ENCODE peak calls at places on chromosome 1, in ten cellular contexts. One of them, this sample, is unnamed.

GRCh38 chr1:231519166-231519565 is 9.3 kb upstream of the TSNAX start:
- DNase-seq in fibroblast of pulmonary artery: peak; percentile 22
- DNase-seq in MM.1S: no peak
- DNase-seq in AG04450: no peak
- DNase-seq in neural crest cell: no peak
- DNase-seq in A549: no peak
- DNase-seq in WTC11: no peak
- DNase-seq in pancreas: no peak
- DNase-seq in endodermal cell: no peak
- DNase-seq in GM23338: no peak
- DNase-seq in this sample: no peak

GRCh38 chr1:108000620-108001105 is 35.7 kb upstream of the VAV3 start:
- DNase-seq in neural crest cell: no peak
- DNase-seq in WTC11: no peak
- DNase-seq in pancreas: peak; percentile 25
- DNase-seq in endodermal cell: no peak
- DNase-seq in GM23338: no peak
- DNase-seq in AG04450: peak; percentile 2
- DNase-seq in A549: peak; percentile 1
- DNase-seq in MM.1S: no peak
- DNase-seq in fibroblast of pulmonary artery: peak; percentile 93
- DNase-seq in this sample: no peak

GRCh38 chr1:101128211-101128727 is 102.7 kb upstream of the DPH5 start:
- DNase-seq in pancreas: no peak
- DNase-seq in endodermal cell: peak; percentile 52
- DNase-seq in fibroblast of pulmonary artery: no peak
- DNase-seq in MM.1S: no peak
- DNase-seq in GM23338: peak; percentile 43
- DNase-seq in neural crest cell: no peak
- DNase-seq in WTC11: no peak
- DNase-seq in A549: no peak
- DNase-seq in AG04450: no peak
- DNase-seq in this sample: no peak

GRCh38 chr1:178168535-178168934 is 74.6 kb downstream of the RASAL2 start:
- DNase-seq in endodermal cell: no peak
- DNase-seq in pancreas: no peak
- DNase-seq in AG04450: peak; percentile 13
- DNase-seq in MM.1S: no peak
- DNase-seq in GM23338: no peak
- DNase-seq in neural crest cell: no peak
- DNase-seq in WTC11: no peak
- DNase-seq in A549: no peak
- DNase-seq in fibroblast of pulmonary artery: peak; percentile 59
- DNase-seq in this sample: no peak

GRCh38 chr1:201501812-201502510 is 5.0 kb downstream of the CSRP1 start:
- DNase-seq in neural crest cell: no peak
- DNase-seq in endodermal cell: peak; percentile 60
- DNase-seq in MM.1S: no peak
- DNase-seq in A549: no peak
- DNase-seq in WTC11: no peak
- DNase-seq in fibroblast of pulmonary artery: no peak
- DNase-seq in pancreas: peak; percentile 56
- DNase-seq in AG04450: no peak
- DNase-seq in GM23338: no peak
- DNase-seq in this sample: no peak

GRCh38 chr1:25447547-25447946 is 16.9 kb downstream of the MACO1 start:
- DNase-seq in endodermal cell: no peak
- DNase-seq in pancreas: no peak
- DNase-seq in MM.1S: no peak
- DNase-seq in neural crest cell: no peak
- DNase-seq in WTC11: no peak
- DNase-seq in fibroblast of pulmonary artery: no peak
- DNase-seq in A549: no peak
- DNase-seq in AG04450: no peak
- DNase-seq in GM23338: no peak
- DNase-seq in this sample: no peak

GRCh38 chr1:207861442-207862177 is 49.3 kb downstream of the CD34 start:
- DNase-seq in fibroblast of pulmonary artery: no peak
- DNase-seq in GM23338: no peak
- DNase-seq in WTC11: no peak
- DNase-seq in pancreas: no peak
- DNase-seq in neural crest cell: no peak
- DNase-seq in AG04450: no peak
- DNase-seq in A549: no peak
- DNase-seq in endodermal cell: peak; percentile 33
- DNase-seq in MM.1S: no peak
- DNase-seq in this sample: no peak

GRCh38 chr1:905811-906531 is 17.8 kb upstream of the SAMD11 start:
- DNase-seq in endodermal cell: peak; percentile 47
- DNase-seq in WTC11: no peak
- DNase-seq in neural crest cell: no peak
- DNase-seq in pancreas: peak; percentile 29
- DNase-seq in AG04450: no peak
- DNase-seq in A549: no peak
- DNase-seq in fibroblast of pulmonary artery: no peak
- DNase-seq in MM.1S: no peak
- DNase-seq in GM23338: no peak
- DNase-seq in this sample: no peak

GRCh38 chr1:242524571-242525359 is at the start of gene PLD5:
- DNase-seq in pancreas: no peak
- DNase-seq in MM.1S: peak; percentile 14
- DNase-seq in GM23338: peak; percentile 73
- DNase-seq in AG04450: no peak
- DNase-seq in fibroblast of pulmonary artery: no peak
- DNase-seq in neural crest cell: peak; percentile 18
- DNase-seq in WTC11: peak; percentile 59
- DNase-seq in endodermal cell: peak; percentile 81
- DNase-seq in A549: peak; percentile 29
- DNase-seq in this sample: peak; percentile 15

GRCh38 chr1:205791568-205792180 is 16.4 kb upstream of the RAB29 start:
- DNase-seq in pancreas: peak; percentile 78
- DNase-seq in GM23338: peak; percentile 81
- DNase-seq in neural crest cell: peak; percentile 47
- DNase-seq in A549: peak; percentile 49
- DNase-seq in endodermal cell: peak; percentile 88
- DNase-seq in AG04450: no peak
- DNase-seq in fibroblast of pulmonary artery: peak; percentile 62
- DNase-seq in WTC11: peak; percentile 70
- DNase-seq in MM.1S: peak; percentile 72
- DNase-seq in this sample: peak; percentile 46

GRCh38 chr1:32816676-32817158 is 441 bp downstream of the YARS1 start:
- DNase-seq in AG04450: no peak
- DNase-seq in WTC11: no peak
- DNase-seq in neural crest cell: peak; percentile 1
- DNase-seq in A549: peak; percentile 25
- DNase-seq in pancreas: no peak
- DNase-seq in endodermal cell: no peak
- DNase-seq in fibroblast of pulmonary artery: peak; percentile 49
- DNase-seq in MM.1S: no peak
- DNase-seq in GM23338: peak; percentile 37
- DNase-seq in this sample: no peak

GRCh38 chr1:46802081-46802480 is 3.2 kb downstream of the CYP4B1 start:
- DNase-seq in AG04450: no peak
- DNase-seq in endodermal cell: no peak
- DNase-seq in MM.1S: no peak
- DNase-seq in pancreas: no peak
- DNase-seq in neural crest cell: no peak
- DNase-seq in fibroblast of pulmonary artery: no peak
- DNase-seq in WTC11: no peak
- DNase-seq in A549: no peak
- DNase-seq in GM23338: no peak
- DNase-seq in this sample: no peak

GRCh38 chr1:233883671-233884070 is 20.8 kb upstream of the SLC35F3 start:
- DNase-seq in MM.1S: no peak
- DNase-seq in endodermal cell: peak; percentile 60
- DNase-seq in WTC11: peak; percentile 22
- DNase-seq in GM23338: peak; percentile 50
- DNase-seq in fibroblast of pulmonary artery: no peak
- DNase-seq in AG04450: no peak
- DNase-seq in A549: no peak
- DNase-seq in neural crest cell: no peak
- DNase-seq in pancreas: no peak
- DNase-seq in this sample: no peak
- TF ChIP-seq CTCF in MM.1S: no peak
- TF ChIP-seq CTCF in endodermal cell: no peak
- TF ChIP-seq CTCF in WTC11: no peak
- TF ChIP-seq CTCF in GM23338: no peak
- TF ChIP-seq CTCF in fibroblast of pulmonary artery: no peak
- TF ChIP-seq CTCF in AG04450: no peak
- TF ChIP-seq CTCF in A549: no peak
- TF ChIP-seq CTCF in neural crest cell: no peak
- TF ChIP-seq CTCF in pancreas: no peak
- TF ChIP-seq CTCF in this sample: no peak

GRCh38 chr1:53962395-53962794 is 16.2 kb downstream of the LRRC42 start:
- DNase-seq in A549: no peak
- DNase-seq in GM23338: no peak
- DNase-seq in AG04450: no peak
- DNase-seq in WTC11: no peak
- DNase-seq in MM.1S: no peak
- DNase-seq in fibroblast of pulmonary artery: no peak
- DNase-seq in endodermal cell: no peak
- DNase-seq in neural crest cell: no peak
- DNase-seq in pancreas: no peak
- DNase-seq in this sample: no peak
- TF ChIP-seq CTCF in A549: no peak
- TF ChIP-seq CTCF in GM23338: no peak
- TF ChIP-seq CTCF in AG04450: no peak
- TF ChIP-seq CTCF in WTC11: no peak
- TF ChIP-seq CTCF in MM.1S: no peak
- TF ChIP-seq CTCF in fibroblast of pulmonary artery: no peak
- TF ChIP-seq CTCF in endodermal cell: no peak
- TF ChIP-seq CTCF in neural crest cell: no peak
- TF ChIP-seq CTCF in pancreas: no peak
- TF ChIP-seq CTCF in this sample: no peak

GRCh38 chr1:84390231-84390630 is 8.1 kb upstream of the DNASE2B start:
- DNase-seq in fibroblast of pulmonary artery: no peak
- DNase-seq in GM23338: no peak
- DNase-seq in WTC11: no peak
- DNase-seq in endodermal cell: no peak
- DNase-seq in MM.1S: no peak
- DNase-seq in A549: no peak
- DNase-seq in neural crest cell: no peak
- DNase-seq in AG04450: no peak
- DNase-seq in pancreas: no peak
- DNase-seq in this sample: no peak

GRCh38 chr1:84386716-84387479 is 11.4 kb upstream of the DNASE2B start:
- DNase-seq in fibroblast of pulmonary artery: no peak
- DNase-seq in A549: no peak
- DNase-seq in AG04450: no peak
- DNase-seq in neural crest cell: no peak
- DNase-seq in WTC11: no peak
- DNase-seq in pancreas: no peak
- DNase-seq in MM.1S: no peak
- DNase-seq in GM23338: no peak
- DNase-seq in endodermal cell: no peak
- DNase-seq in this sample: no peak

GRCh38 chr1:84385347-84385746 is 12.9 kb upstream of the DNASE2B start:
- DNase-seq in AG04450: no peak
- DNase-seq in A549: no peak
- DNase-seq in endodermal cell: no peak
- DNase-seq in pancreas: no peak
- DNase-seq in MM.1S: no peak
- DNase-seq in WTC11: no peak
- DNase-seq in GM23338: no peak
- DNase-seq in fibroblast of pulmonary artery: no peak
- DNase-seq in neural crest cell: no peak
- DNase-seq in this sample: no peak

GRCh38 chr1:84382127-84382526 is 16.2 kb upstream of the DNASE2B start:
- DNase-seq in neural crest cell: no peak
- DNase-seq in endodermal cell: no peak
- DNase-seq in fibroblast of pulmonary artery: no peak
- DNase-seq in WTC11: no peak
- DNase-seq in A549: no peak
- DNase-seq in MM.1S: no peak
- DNase-seq in AG04450: no peak
- DNase-seq in pancreas: no peak
- DNase-seq in GM23338: no peak
- DNase-seq in this sample: no peak

GRCh38 chr1:84387480-84388163 is 10.7 kb upstream of the DNASE2B start:
- DNase-seq in neural crest cell: no peak
- DNase-seq in A549: no peak
- DNase-seq in endodermal cell: no peak
- DNase-seq in pancreas: no peak
- DNase-seq in fibroblast of pulmonary artery: no peak
- DNase-seq in WTC11: peak; percentile 16
- DNase-seq in GM23338: peak; percentile 70
- DNase-seq in AG04450: no peak
- DNase-seq in MM.1S: no peak
- DNase-seq in this sample: no peak
- TF ChIP-seq CTCF in neural crest cell: no peak
- TF ChIP-seq CTCF in A549: no peak
- TF ChIP-seq CTCF in endodermal cell: no peak
- TF ChIP-seq CTCF in pancreas: no peak
- TF ChIP-seq CTCF in fibroblast of pulmonary artery: peak; percentile 19
- TF ChIP-seq CTCF in WTC11: peak; percentile 45
- TF ChIP-seq CTCF in GM23338: peak; percentile 65
- TF ChIP-seq CTCF in AG04450: peak; percentile 37
- TF ChIP-seq CTCF in MM.1S: no peak
- TF ChIP-seq CTCF in this sample: no peak

GRCh38 chr1:222768592-222768991 is 31.6 kb downstream of the FAM177B start:
- DNase-seq in endodermal cell: no peak
- DNase-seq in WTC11: no peak
- DNase-seq in GM23338: no peak
- DNase-seq in A549: no peak
- DNase-seq in pancreas: no peak
- DNase-seq in neural crest cell: no peak
- DNase-seq in fibroblast of pulmonary artery: no peak
- DNase-seq in AG04450: no peak
- DNase-seq in MM.1S: no peak
- DNase-seq in this sample: no peak

GRCh38 chr1:222767152-222767571 is 30.2 kb downstream of the FAM177B start:
- DNase-seq in WTC11: no peak
- DNase-seq in A549: no peak
- DNase-seq in neural crest cell: no peak
- DNase-seq in GM23338: no peak
- DNase-seq in pancreas: no peak
- DNase-seq in endodermal cell: no peak
- DNase-seq in MM.1S: no peak
- DNase-seq in fibroblast of pulmonary artery: no peak
- DNase-seq in AG04450: no peak
- DNase-seq in this sample: no peak

GRCh38 chr1:222769968-222770620 is 33.1 kb downstream of the FAM177B start:
- DNase-seq in GM23338: no peak
- DNase-seq in fibroblast of pulmonary artery: peak; percentile 27
- DNase-seq in AG04450: no peak
- DNase-seq in pancreas: no peak
- DNase-seq in WTC11: no peak
- DNase-seq in A549: no peak
- DNase-seq in MM.1S: no peak
- DNase-seq in neural crest cell: no peak
- DNase-seq in endodermal cell: no peak
- DNase-seq in this sample: no peak

DNA sequence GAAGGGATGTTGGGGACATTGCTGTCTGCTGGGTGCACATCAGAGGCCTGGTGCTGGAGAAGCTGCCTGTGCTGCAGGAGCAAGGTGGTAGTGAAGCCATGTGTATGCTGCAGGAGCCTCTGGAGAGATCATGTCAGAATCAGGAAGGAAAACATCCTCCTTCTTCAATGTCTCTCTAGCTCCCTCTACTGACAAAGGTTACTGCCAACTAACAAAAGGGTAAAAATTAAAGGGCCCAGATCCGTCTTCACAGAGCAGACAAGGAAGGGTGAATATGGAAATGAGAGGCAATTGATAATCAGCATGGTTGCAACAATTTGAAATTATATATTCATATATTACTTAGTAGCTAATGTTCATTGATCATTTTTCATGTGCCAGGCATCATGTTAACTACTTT is 32.2 kb downstream of the FAM177B start:
- DNase-seq in pancreas: no peak
- DNase-seq in WTC11: no peak
- DNase-seq in A549: peak; percentile 33
- DNase-seq in MM.1S: no peak
- DNase-seq in endodermal cell: no peak
- DNase-seq in GM23338: peak; percentile 56
- DNase-seq in fibroblast of pulmonary artery: no peak
- DNase-seq in AG04450: no peak
- DNase-seq in neural crest cell: no peak
- DNase-seq in this sample: no peak
- TF ChIP-seq CTCF in pancreas: no peak
- TF ChIP-seq CTCF in WTC11: no peak
- TF ChIP-seq CTCF in A549: no peak
- TF ChIP-seq CTCF in MM.1S: peak; percentile 39
- TF ChIP-seq CTCF in endodermal cell: peak; percentile 56
- TF ChIP-seq CTCF in GM23338: peak; percentile 41
- TF ChIP-seq CTCF in fibroblast of pulmonary artery: no peak
- TF ChIP-seq CTCF in AG04450: no peak
- TF ChIP-seq CTCF in neural crest cell: peak; percentile 32
- TF ChIP-seq CTCF in this sample: no peak